ENCODE peak calls at places on chromosomes 11 and 22, in ten cellular contexts. K is tibial nerve, L is RWPE2, A is sigmoid colon, V is mammary epithelial cell, Z is stomach, C is mucosa of descending colon, W is A549, U is breast epithelium, F is Peyer's patch. R is an unnamed sample.

GRCh38 chr11:93591247-93591898 is 48.2 kb upstream of the SMCO4 start:
- DNase-seq in K (no peak), L (no peak), A (no peak), V (peak; percentile 23), Z (no peak), C (no peak), W (no peak), U (no peak), F (no peak), R (no peak)

GRCh38 chr11:117818036-117818858 is 6.3 kb downstream of the FXYD2 start:
- DNase-seq in K (no peak), L (no peak), A (no peak), V (peak; percentile 71), Z (no peak), C (no peak), W (no peak), U (no peak), F (no peak), R (no peak)

GRCh38 chr11:110317516-110317932 is 21.1 kb upstream of the RDX start:
- DNase-seq in K (no peak), L (no peak), A (no peak), V (peak; percentile 33), Z (no peak), C (no peak), W (no peak), U (no peak), F (no peak), R (no peak)

GRCh38 chr11:96464695-96465307 is 75.0 kb downstream of the JRKL start:
- DNase-seq in K (no peak), L (no peak), A (no peak), V (peak; percentile 54), Z (no peak), C (peak; percentile 6), W (peak; percentile 70), U (no peak), F (no peak), R (no peak)

GRCh38 chr11:61254403-61255025 is 13.5 kb downstream of the PGA5 start:
- DNase-seq in K (no peak), L (peak; percentile 57), A (no peak), V (peak; percentile 39), Z (peak; percentile 68), C (peak; percentile 65), W (peak; percentile 85), U (no peak), F (peak; percentile 76), R (no peak)

GRCh38 chr22:29914991-29915390 is 32.0 kb downstream of the MTMR3 start:
- DNase-seq in K (no peak), L (no peak), A (no peak), V (no peak), Z (no peak), C (no peak), W (no peak), U (no peak), F (no peak), R (no peak)

GRCh38 chr22:49848690-49849160 is 4.9 kb upstream of the ZBED4 start:
- DNase-seq in K (no peak), L (no peak), A (no peak), V (no peak), Z (no peak), C (no peak), W (no peak), U (no peak), F (no peak), R (no peak)

GRCh38 chr11:116651098-116651756 is 121.6 kb downstream of the BUD13 start:
- DNase-seq in K (no peak), L (no peak), A (no peak), V (no peak), Z (no peak), C (no peak), W (no peak), U (no peak), F (no peak), R (peak; percentile 85)

GRCh38 chr22:20779813-20780148 is 5.9 kb downstream of the SERPIND1 start:
- DNase-seq in K (no peak), L (no peak), A (no peak), V (no peak), Z (no peak), C (no peak), W (no peak), U (no peak), F (no peak), R (no peak)

GRCh38 chr11:107653077-107653476 is 58.8 kb downstream of the SLN start:
- DNase-seq in K (no peak), L (no peak), A (no peak), V (no peak), Z (no peak), C (no peak), W (no peak), U (no peak), F (no peak), R (no peak)

GRCh38 chr11:6418199-6418957 is 516 bp downstream of the APBB1 start:
- DNase-seq in K (no peak), L (no peak), A (no peak), V (no peak), Z (no peak), C (peak; percentile 27), W (no peak), U (no peak), F (no peak), R (no peak)

GRCh38 chr11:88552377-88553029 is 215.0 kb upstream of the CTSC start:
- DNase-seq in K (no peak), L (no peak), A (no peak), V (peak; percentile 55), Z (peak; percentile 40), C (peak; percentile 61), W (peak; percentile 41), U (no peak), F (peak; percentile 72), R (no peak)

GRCh38 chr11:23425379-23425778 is 565.1 kb upstream of the CCDC179 start:
- DNase-seq in K (no peak), L (no peak), A (no peak), V (no peak), Z (no peak), C (no peak), W (no peak), U (no peak), F (no peak), R (no peak)

GRCh38 chr22:21624120-21624879 is 5.5 kb downstream of the YDJC start:
- DNase-seq in K (no peak), L (no peak), A (no peak), V (peak; percentile 9), Z (no peak), C (peak; percentile 44), W (no peak), U (no peak), F (no peak), R (no peak)

GRCh38 chr11:47464479-47464878 is 15.5 kb upstream of the RAPSN start:
- DNase-seq in K (no peak), L (no peak), A (peak; percentile 8), V (no peak), Z (no peak), C (no peak), W (no peak), U (no peak), F (no peak), R (no peak)
- H3K4me1 ChIP-seq in K (no peaks in the 10 kb centered on the region), L (no peaks in the 10 kb centered on the region), A (peaks cover 44% of the 10 kb centered on the region), V (no peaks in the 10 kb centered on the region), Z (peaks cover 44% of the 10 kb centered on the region), C (peaks cover 15% of the 10 kb centered on the region), W (peaks cover 12% of the 10 kb centered on the region), U (no peaks in the 10 kb centered on the region), F (no peaks in the 10 kb centered on the region), R (peaks cover 52% of the 10 kb centered on the region)

GRCh38 chr11:120991830-120992686 is 31.8 kb upstream of the TBCEL start:
- DNase-seq in K (no peak), L (no peak), A (no peak), V (no peak), Z (no peak), C (no peak), W (no peak), U (no peak), F (no peak), R (peak; percentile 47)
- H3K4me3 ChIP-seq in K (no peak overlapping the region), L (no peak overlapping the region), A (no peak overlapping the region), V (no peak overlapping the region), Z (no peak overlapping the region), C (no peak overlapping the region), W (no peak overlapping the region), U (no peak overlapping the region), F (no peak overlapping the region), R (no peak overlapping the region)

DNA sequence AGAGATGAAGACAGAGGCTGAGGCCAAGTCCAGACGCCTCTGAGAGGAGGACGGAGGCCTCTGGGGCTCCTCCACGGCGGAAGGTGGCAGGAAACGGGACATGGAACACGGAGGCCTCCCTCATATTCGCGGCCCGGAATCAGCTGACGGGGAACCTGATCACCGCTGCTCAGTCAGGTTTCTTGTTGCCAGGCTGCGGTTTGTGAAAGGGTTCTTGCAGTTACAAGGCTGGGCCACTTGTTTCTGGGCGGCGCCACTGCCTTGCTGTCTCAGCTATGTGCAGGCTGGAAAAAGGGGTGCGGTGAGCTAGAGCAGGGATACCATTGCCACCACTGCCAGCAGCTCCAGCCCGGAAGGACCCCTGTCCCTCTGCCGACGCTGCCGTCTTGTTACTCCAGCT is 10.0 kb upstream of the MMP1 start:
- DNase-seq in K (no peak), L (no peak), A (no peak), V (no peak), Z (peak; percentile 43), C (no peak), W (peak; percentile 33), U (no peak), F (peak; percentile 51), R (no peak)
- TF ChIP-seq CTCF in K (no peak), L (peak; percentile 35), A (no peak), V (peak; percentile 11), Z (peak; percentile 5), C (no peak), W (peak; percentile 47), U (no peak), F (peak; percentile 43), R (no peak)

GRCh38 chr11:128507936-128508335 is 79.4 kb downstream of the ETS1 start:
- DNase-seq in K (no peak), L (no peak), A (no peak), V (no peak), Z (no peak), C (no peak), W (no peak), U (no peak), F (no peak), R (no peak)

GRCh38 chr11:128508785-128509518 is 78.4 kb downstream of the ETS1 start:
- DNase-seq in K (no peak), L (no peak), A (no peak), V (peak; percentile 34), Z (no peak), C (no peak), W (no peak), U (no peak), F (no peak), R (no peak)

GRCh38 chr11:128512478-128513127 is 74.8 kb downstream of the ETS1 start:
- DNase-seq in K (no peak), L (no peak), A (no peak), V (no peak), Z (no peak), C (no peak), W (no peak), U (no peak), F (no peak), R (no peak)

GRCh38 chr11:128511712-128512111 is 75.6 kb downstream of the ETS1 start:
- DNase-seq in K (no peak), L (no peak), A (no peak), V (no peak), Z (no peak), C (no peak), W (no peak), U (no peak), F (no peak), R (no peak)

DNA sequence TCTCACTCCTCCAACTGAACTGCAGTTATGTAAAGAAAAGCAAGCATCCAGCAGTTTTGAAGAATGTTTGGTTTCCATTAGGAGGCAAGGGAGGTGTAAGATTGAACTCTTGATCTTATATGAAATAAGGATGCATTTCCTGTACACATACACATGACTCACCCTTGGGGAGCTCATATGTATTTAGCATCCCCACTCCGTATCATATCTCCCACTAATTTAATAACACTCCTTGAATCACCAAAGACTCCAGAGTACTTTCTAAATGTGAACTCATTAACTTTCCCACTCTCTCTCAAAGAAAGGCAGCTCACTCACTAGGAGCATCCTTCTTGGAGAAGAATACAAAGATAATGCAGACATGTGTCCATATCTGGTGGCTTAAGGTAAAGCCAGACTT is 77.4 kb downstream of the ETS1 start:
- DNase-seq in K (no peak), L (no peak), A (no peak), V (peak; percentile 43), Z (no peak), C (no peak), W (no peak), U (no peak), F (no peak), R (no peak)
- H3K4me1 ChIP-seq in K (no peaks in the 10 kb centered on the region), L (peaks cover 69% of the 10 kb centered on the region), A (peaks cover 29% of the 10 kb centered on the region), V (peaks cover 51% of the 10 kb centered on the region), Z (peaks cover 79% of the 10 kb centered on the region), C (peaks cover 40% of the 10 kb centered on the region), W (peaks cover 68% of the 10 kb centered on the region), U (no peaks in the 10 kb centered on the region), F (peaks cover 7% of the 10 kb centered on the region), R (peaks cover 98% of the 10 kb centered on the region)